ENCODE peak calls at places on chromosomes 2 and 18, in seven cellular contexts. C is mucosa of gallbladder; O is T-helper 2 cell; J is fibroblast of lung; T is Daoy; I is stimulated activated CD8-positive, alpha-beta memory T cell treated with anti-CD3 and anti-CD28 coated beads, Interleukin-15, amount 100 ng/mL, for 4 hours; F is AG09319. S is an unnamed sample.

GRCh38 chr2:234533631-234534030 is 36.8 kb upstream of the ARL4C start:
- DNase-seq in C (no peak), O (no peak), J (no peak), T (no peak), I (no peak), F (no peak), S (no peak)

GRCh38 chr18:73579698-73580097 is 567.9 kb downstream of the FBXO15 start:
- DNase-seq in C (no peak), O (no peak), J (no peak), T (no peak), I (no peak), F (no peak), S (no peak)

GRCh38 chr18:45440246-45440645 is 175.0 kb upstream of the SLC14A2 start:
- DNase-seq in C (no peak), O (no peak), J (peak; percentile 5), T (no peak), I (no peak), F (no peak), S (no peak)

GRCh38 chr2:232568161-232568560 is 17.7 kb downstream of the EIF4E2 start:
- DNase-seq in C (no peak), O (no peak), J (peak; percentile 86), T (peak; percentile 90), I (no peak), F (peak; percentile 84), S (no peak)

GRCh38 chr2:133894429-133894828 is 326.2 kb upstream of the NCKAP5 start:
- DNase-seq in C (no peak), O (no peak), J (no peak), T (no peak), I (no peak), F (no peak), S (no peak)

GRCh38 chr2:63048367-63049171 is 2.1 kb upstream of the OTX1 start:
- DNase-seq in C (no peak), O (no peak), J (no peak), T (peak; percentile 30), I (no peak), F (no peak), S (no peak)

GRCh38 chr2:200050921-200051620 is 95.7 kb downstream of the MAIP1 start:
- DNase-seq in C (peak; percentile 52), O (no peak), J (no peak), T (no peak), I (no peak), F (no peak), S (no peak)

GRCh38 chr2:164554487-164554886 is 66.8 kb downstream of the GRB14 start:
- DNase-seq in C (no peak), O (no peak), J (peak; percentile 23), T (no peak), I (no peak), F (no peak), S (no peak)

GRCh38 chr2:143705108-143705686 is 576.0 kb downstream of the ARHGAP15 start:
- DNase-seq in C (no peak), O (no peak), J (peak; percentile 80), T (peak; percentile 4), I (no peak), F (no peak), S (no peak)

GRCh38 chr2:199136241-199136640 is 321.5 kb downstream of the SATB2 start:
- DNase-seq in C (no peak), O (no peak), J (peak; percentile 46), T (no peak), I (no peak), F (no peak), S (no peak)

GRCh38 chr2:158729873-158730620 is 65.1 kb upstream of the DAPL1 start:
- DNase-seq in C (no peak), O (no peak), J (no peak), T (no peak), I (no peak), F (no peak), S (no peak)

GRCh38 chr2:15932394-15933183 is 7.8 kb upstream of the MYCN start:
- DNase-seq in C (no peak), O (no peak), J (no peak), T (no peak), I (no peak), F (no peak), S (no peak)

GRCh38 chr18:11591957-11592356 is 17.4 kb upstream of the SLC35G4 start:
- DNase-seq in C (no peak), O (no peak), J (no peak), T (no peak), I (no peak), F (no peak), S (no peak)

GRCh38 chr2:128450211-128451015 is 131.7 kb upstream of the HS6ST1 start:
- DNase-seq in C (no peak), O (no peak), J (no peak), T (no peak), I (no peak), F (no peak), S (no peak)

GRCh38 chr18:21110667-21111350 is 804 bp downstream of the ROCK1 start:
- DNase-seq in C (peak; percentile 36), O (peak; percentile 39), J (peak; percentile 54), T (peak; percentile 28), I (peak; percentile 30), F (no peak), S (peak; percentile 31)

GRCh38 chr2:100793982-100794381 is 26.0 kb upstream of the NPAS2 start:
- DNase-seq in C (no peak), O (no peak), J (no peak), T (no peak), I (no peak), F (no peak), S (no peak)

GRCh38 chr2:240929364-240930095 is 23.4 kb downstream of the CROCC2 start:
- DNase-seq in C (no peak), O (peak; percentile 6), J (no peak), T (no peak), I (no peak), F (no peak), S (no peak)

GRCh38 chr2:9206991-9207640 is 504 bp downstream of the ASAP2 start:
- DNase-seq in C (no peak), O (no peak), J (peak; percentile 29), T (peak; percentile 50), I (no peak), F (no peak), S (peak; percentile 22)

GRCh38 chr18:31583185-31583854 is 8.4 kb upstream of the TTR start:
- DNase-seq in C (no peak), O (no peak), J (no peak), T (no peak), I (no peak), F (no peak), S (no peak)

GRCh38 chr2:212282596-212283330 is 255.8 kb downstream of the ERBB4 start:
- DNase-seq in C (no peak), O (no peak), J (peak; percentile 16), T (no peak), I (no peak), F (no peak), S (no peak)

GRCh38 chr2:238383743-238384370 is 42.9 kb upstream of the ASB1 start:
- DNase-seq in C (no peak), O (no peak), J (no peak), T (no peak), I (no peak), F (no peak), S (no peak)

GRCh38 chr2:238864207-238865014 is 16.5 kb downstream of the TWIST2 start:
- DNase-seq in C (peak; percentile 91), O (no peak), J (peak; percentile 99), T (peak; percentile 96), I (no peak), F (peak; percentile 98), S (peak; percentile 87)

GRCh38 chr18:28099237-28099636 is 77.7 kb downstream of the CDH2 start:
- DNase-seq in C (no peak), O (no peak), J (no peak), T (no peak), I (no peak), F (no peak), S (no peak)

GRCh38 chr2:172513524-172513900 is 42.4 kb upstream of the PDK1 start:
- DNase-seq in C (no peak), O (no peak), J (no peak), T (no peak), I (no peak), F (no peak), S (no peak)